ENCODE peak calls at places on chromosomes 13 and 19, in ten cellular contexts. Q, P, M, X, V, H, Z, I, G and L are unnamed samples.

GRCh38 chr13:52411629-52412028 is 5.7 kb upstream of the THSD1 start:
- DNase-seq in Q (no peak), P (no peak), M (no peak), X (no peak), V (no peak), H (peak; percentile 36), Z (no peak), I (no peak), G (no peak), L (no peak)

GRCh38 chr19:42254083-42254849 is 662 bp downstream of the ERF start:
- DNase-seq in Q (peak; percentile 86), P (peak; percentile 94), M (peak; percentile 72), X (peak; percentile 93), V (peak; percentile 83), H (no peak), Z (peak; percentile 81), I (peak; percentile 51), G (peak; percentile 76), L (peak; percentile 77)

GRCh38 chr13:101144808-101145419 is 271.4 kb downstream of the NALCN start:
- DNase-seq in Q (no peak), P (peak; percentile 29), M (no peak), X (peak; percentile 78), V (no peak), H (peak; percentile 22), Z (peak; percentile 61), I (no peak), G (no peak), L (peak; percentile 23)

GRCh38 chr19:55479045-55479444 is 2.6 kb downstream of the ZNF628 start:
- DNase-seq in Q (no peak), P (no peak), M (no peak), X (no peak), V (no peak), H (no peak), Z (no peak), I (no peak), G (no peak), L (no peak)

GRCh38 chr19:38507551-38508127 is 74.1 kb downstream of the RYR1 start:
- DNase-seq in Q (no peak), P (no peak), M (no peak), X (no peak), V (no peak), H (no peak), Z (no peak), I (no peak), G (no peak), L (no peak)

GRCh38 chr13:27628081-27628480 is 6.4 kb downstream of the POLR1D start:
- DNase-seq in Q (no peak), P (no peak), M (no peak), X (no peak), V (no peak), H (no peak), Z (no peak), I (no peak), G (no peak), L (no peak)

GRCh38 chr19:4456566-4456842 is 1.1 kb downstream of the UBXN6 start:
- DNase-seq in Q (peak; percentile 61), P (no peak), M (peak; percentile 51), X (no peak), V (no peak), H (peak; percentile 52), Z (no peak), I (no peak), G (no peak), L (peak; percentile 73)

GRCh38 chr13:110576070-110576394 is 14.5 kb upstream of the RAB20 start:
- DNase-seq in Q (no peak), P (no peak), M (no peak), X (no peak), V (no peak), H (no peak), Z (no peak), I (no peak), G (no peak), L (no peak)

GRCh38 chr13:66859934-66860867 is 369.9 kb downstream of the PCDH9 start:
- DNase-seq in Q (no peak), P (no peak), M (no peak), X (peak; percentile 19), V (no peak), H (no peak), Z (no peak), I (no peak), G (no peak), L (no peak)

GRCh38 chr13:41916173-41916954 is 44.5 kb downstream of the VWA8 start:
- DNase-seq in Q (no peak), P (no peak), M (no peak), X (no peak), V (no peak), H (peak; percentile 65), Z (peak; percentile 85), I (no peak), G (no peak), L (no peak)

GRCh38 chr19:35790981-35791813 is 15.8 kb downstream of the ARHGAP33 start:
- DNase-seq in Q (peak; percentile 61), P (peak; percentile 77), M (no peak), X (peak; percentile 41), V (no peak), H (no peak), Z (no peak), I (no peak), G (no peak), L (peak; percentile 39)

GRCh38 chr13:110137677-110138008 is 169.3 kb downstream of the COL4A1 start:
- DNase-seq in Q (no peak), P (no peak), M (no peak), X (no peak), V (peak; percentile 71), H (peak; percentile 56), Z (peak; percentile 88), I (no peak), G (no peak), L (peak; percentile 15)

GRCh38 chr19:45079063-45079910 is at the start of gene GEMIN7:
- DNase-seq in Q (peak; percentile 84), P (peak; percentile 95), M (peak; percentile 89), X (peak; percentile 93), V (peak; percentile 68), H (peak; percentile 59), Z (peak; percentile 82), I (peak; percentile 59), G (peak; percentile 61), L (peak; percentile 78)

GRCh38 chr13:46612258-46612657 is 59.3 kb downstream of the LRCH1 start:
- DNase-seq in Q (no peak), P (no peak), M (no peak), X (no peak), V (no peak), H (no peak), Z (no peak), I (no peak), G (no peak), L (no peak)

GRCh38 chr19:38795549-38795948 is 6.5 kb downstream of the LGALS7B start:
- DNase-seq in Q (no peak), P (no peak), M (no peak), X (no peak), V (no peak), H (no peak), Z (no peak), I (no peak), G (no peak), L (no peak)

GRCh38 chr19:4256563-4256962 is 9.7 kb downstream of the YJU2 start:
- DNase-seq in Q (no peak), P (peak; percentile 32), M (no peak), X (peak; percentile 60), V (no peak), H (no peak), Z (no peak), I (no peak), G (no peak), L (no peak)

GRCh38 chr19:41546386-41546789 is 29.6 kb upstream of the CEACAM21 start:
- DNase-seq in Q (no peak), P (no peak), M (no peak), X (no peak), V (peak; percentile 38), H (no peak), Z (peak; percentile 49), I (peak; percentile 17), G (peak; percentile 29), L (no peak)

DNA sequence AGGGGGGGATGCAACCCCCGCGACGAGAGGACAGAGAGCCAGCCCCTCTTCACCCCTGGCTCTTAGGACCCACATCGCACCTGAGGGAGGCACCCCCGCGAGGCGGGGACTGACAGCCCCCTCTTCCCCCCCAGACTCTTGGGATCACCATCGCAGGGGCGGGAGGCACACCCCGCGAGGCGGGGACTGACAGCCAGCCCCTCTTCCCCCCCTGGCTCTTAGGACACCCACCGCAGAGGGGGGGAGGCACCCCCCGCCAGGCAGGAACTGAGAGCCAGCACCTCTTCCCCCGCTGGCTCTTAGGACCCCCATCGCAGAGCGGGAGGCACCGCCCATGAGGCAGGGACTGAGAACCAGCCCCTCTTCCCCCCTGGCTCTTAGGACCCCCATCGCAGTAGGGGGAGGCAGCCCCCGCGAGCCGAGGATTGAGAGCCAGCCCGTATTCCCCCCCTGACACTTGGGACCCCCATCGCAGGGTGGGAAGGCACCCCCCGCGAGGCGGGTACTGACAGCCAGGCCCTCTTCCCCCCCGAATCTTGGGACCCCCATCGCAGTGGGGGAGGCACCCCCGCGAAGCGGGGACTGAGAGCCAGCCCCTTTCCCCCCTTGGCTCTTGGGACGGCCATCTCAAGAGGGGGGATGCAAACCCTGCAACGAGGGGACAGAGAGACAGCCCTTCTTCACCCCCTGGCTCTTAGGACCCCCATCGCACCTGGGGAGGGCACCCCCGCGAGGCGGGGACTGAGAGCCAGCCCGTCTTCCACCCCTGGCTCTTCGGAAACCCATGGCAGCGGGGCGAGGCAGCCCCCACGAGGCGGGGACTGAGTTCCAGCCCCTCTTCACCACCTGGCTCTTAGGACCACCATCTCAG is 2425.1 kb upstream of the PCDH20 start:
- DNase-seq in Q (no peak), P (no peak), M (no peak), X (no peak), V (no peak), H (no peak), Z (no peak), I (no peak), G (no peak), L (no peak)
- H3K27me3 ChIP-seq in Q (no peaks in the 10 kb centered on the region), P (no peaks in the 10 kb centered on the region), M (no peaks in the 10 kb centered on the region), X (no peaks in the 10 kb centered on the region), V (no peaks in the 10 kb centered on the region), H (no peaks in the 10 kb centered on the region), Z (no peaks in the 10 kb centered on the region), I (no peaks in the 10 kb centered on the region), G (no peaks in the 10 kb centered on the region), L (no peaks in the 10 kb centered on the region)

GRCh38 chr19:43773725-43774102 is 7.1 kb downstream of the KCNN4 start:
- DNase-seq in Q (no peak), P (peak; percentile 78), M (no peak), X (peak; percentile 63), V (no peak), H (no peak), Z (no peak), I (no peak), G (no peak), L (no peak)
- H3K27me3 ChIP-seq in Q (no peaks in the 10 kb centered on the region), P (peaks cover 30% of the 10 kb centered on the region), M (peaks cover 12% of the 10 kb centered on the region), X (peaks cover 44% of the 10 kb centered on the region), V (no peaks in the 10 kb centered on the region), H (no peaks in the 10 kb centered on the region), Z (no peaks in the 10 kb centered on the region), I (no peaks in the 10 kb centered on the region), G (no peaks in the 10 kb centered on the region), L (no peaks in the 10 kb centered on the region)

GRCh38 chr19:1457892-1458291 is 8.0 kb downstream of the APC2 start:
- DNase-seq in Q (no peak), P (no peak), M (no peak), X (no peak), V (no peak), H (no peak), Z (no peak), I (no peak), G (no peak), L (no peak)
- H3K27me3 ChIP-seq in Q (peaks cover 21% of the 10 kb centered on the region), P (peaks cover 36% of the 10 kb centered on the region), M (no peaks in the 10 kb centered on the region), X (no peaks in the 10 kb centered on the region), V (peaks cover 28% of the 10 kb centered on the region), H (peaks cover 41% of the 10 kb centered on the region), Z (peaks cover 32% of the 10 kb centered on the region), I (peaks cover 46% of the 10 kb centered on the region), G (peaks cover 46% of the 10 kb centered on the region), L (peaks cover 51% of the 10 kb centered on the region)

GRCh38 chr19:10013316-10013715 is at the start of gene RDH8:
- DNase-seq in Q (no peak), P (peak; percentile 45), M (no peak), X (no peak), V (no peak), H (no peak), Z (no peak), I (no peak), G (no peak), L (no peak)
- H3K27me3 ChIP-seq in Q (no peaks in the 10 kb centered on the region), P (peaks cover 34% of the 10 kb centered on the region), M (peaks cover 4% of the 10 kb centered on the region), X (peaks cover 24% of the 10 kb centered on the region), V (no peaks in the 10 kb centered on the region), H (peaks cover 9% of the 10 kb centered on the region), Z (peaks cover 80% of the 10 kb centered on the region), I (peaks cover 24% of the 10 kb centered on the region), G (peaks cover 44% of the 10 kb centered on the region), L (peaks cover 25% of the 10 kb centered on the region)